ENCODE peak calls at places on chromosomes 13 and 19, in five cellular contexts. R is mesenchymal stem cell, H is IMR-90, A is H9, W is H1. Q is an unnamed sample.

GRCh38 chr13:110187501-110188161 is 119.3 kb downstream of the COL4A1 start:
- DNase-seq in R (peak), H (peak), A (no peak), W (no peak), Q (no peak)

GRCh38 chr13:31850041-31850440 is 110.7 kb downstream of the RXFP2 start:
- DNase-seq in R (no peak), H (no peak), A (no peak), W (no peak), Q (no peak)

GRCh38 chr13:102090532-102090931 is 311.3 kb downstream of the FGF14 start:
- DNase-seq in R (no peak), H (no peak), A (no peak), W (no peak), Q (no peak)

GRCh38 chr13:46961719-46962118 is 64.9 kb upstream of the HTR2A start:
- DNase-seq in R (peak), H (peak), A (no peak), W (no peak), Q (no peak)

GRCh38 chr13:106522898-106523525 is 12.4 kb downstream of the EFNB2 start:
- DNase-seq in R (no peak), H (no peak), A (no peak), W (no peak), Q (no peak)

GRCh38 chr13:23516706-23517105 is 53.5 kb upstream of the TNFRSF19 start:
- DNase-seq in R (no peak), H (peak), A (no peak), W (no peak), Q (no peak)

GRCh38 chr19:48728882-48729645 is 9.5 kb upstream of the MAMSTR start:
- DNase-seq in R (no peak), H (no peak), A (peak), W (no peak), Q (no peak)

GRCh38 chr13:105990256-105990958 is 545.1 kb downstream of the EFNB2 start:
- DNase-seq in R (peak), H (peak), A (no peak), W (no peak), Q (no peak)

GRCh38 chr19:48230555-48231129 is 25.1 kb downstream of the CARD8 start:
- DNase-seq in R (no peak), H (no peak), A (no peak), W (no peak), Q (no peak)

GRCh38 chr19:9456018-9456689 is 20.8 kb upstream of the ZNF266 start:
- DNase-seq in R (no peak), H (no peak), A (no peak), W (no peak), Q (no peak)

GRCh38 chr13:42970824-42971669 is 21.0 kb downstream of the EPSTI1 start:
- DNase-seq in R (peak), H (peak), A (peak), W (no peak), Q (peak)

GRCh38 chr13:107238262-107238661 is 670.3 kb upstream of the ARGLU1 start:
- DNase-seq in R (no peak), H (no peak), A (no peak), W (no peak), Q (no peak)

GRCh38 chr13:46321494-46322225 is 65.4 kb downstream of the RUBCNL start:
- DNase-seq in R (peak), H (peak), A (peak), W (peak), Q (peak)

GRCh38 chr19:38320969-38321339 is 1.3 kb downstream of the KCNK6 start:
- DNase-seq in R (no peak), H (no peak), A (no peak), W (no peak), Q (no peak)

GRCh38 chr19:44640518-44640917 is 3.2 kb upstream of the PVR start:
- DNase-seq in R (peak), H (peak), A (no peak), W (no peak), Q (no peak)

GRCh38 chr13:74288361-74288911 is 154.2 kb upstream of the KLF12 start:
- DNase-seq in R (no peak), H (no peak), A (peak), W (no peak), Q (peak)

GRCh38 chr13:34941835-34942731 is at the start of gene NBEA:
- DNase-seq in R (peak), H (peak), A (peak), W (peak), Q (peak)

GRCh38 chr19:5718032-5718578 is 1.8 kb downstream of the LONP1 start:
- DNase-seq in R (peak), H (peak), A (no peak), W (no peak), Q (no peak)

GRCh38 chr13:102405499-102406079 is 3.7 kb upstream of the FGF14 start:
- DNase-seq in R (peak), H (peak), A (peak), W (no peak), Q (peak)

GRCh38 chr13:35718084-35718483 is 241.6 kb upstream of the MAB21L1 start:
- DNase-seq in R (no peak), H (no peak), A (no peak), W (no peak), Q (no peak)

GRCh38 chr13:45332831-45333219 is 8.2 kb downstream of the TPT1 start:
- DNase-seq in R (peak), H (no peak), A (no peak), W (no peak), Q (no peak)

GRCh38 chr13:38848360-38848759 is 142.3 kb downstream of the STOML3 start:
- DNase-seq in R (no peak), H (no peak), A (no peak), W (no peak), Q (no peak)

GRCh38 chr13:99275093-99275469 is 16.9 kb upstream of the GPR18 start:
- DNase-seq in R (peak), H (peak), A (no peak), W (no peak), Q (no peak)

GRCh38 chr13:84096221-84096620 is 213.9 kb upstream of the SLITRK1 start:
- DNase-seq in R (no peak), H (peak), A (no peak), W (no peak), Q (no peak)

GRCh38 chr19:57212109-57212508 is 18.7 kb upstream of the AURKC start:
- DNase-seq in R (peak), H (peak), A (no peak), W (no peak), Q (no peak)

GRCh38 chr13:30224732-30225131 is 82.6 kb downstream of the KATNAL1 start:
- DNase-seq in R (peak), H (peak), A (no peak), W (no peak), Q (no peak)

GRCh38 chr13:25494708-25495411 is 123.1 kb downstream of the ATP8A2 start:
- DNase-seq in R (no peak), H (no peak), A (no peak), W (no peak), Q (no peak)

GRCh38 chr19:13181747-13182388 is 31.7 kb downstream of the IER2 start:
- DNase-seq in R (peak), H (peak), A (no peak), W (no peak), Q (no peak)

GRCh38 chr19:40433391-40434216 is 7.8 kb upstream of the SERTAD1 start:
- DNase-seq in R (peak), H (peak), A (peak), W (no peak), Q (peak)

GRCh38 chr13:96781141-96781540 is 213.1 kb downstream of the OXGR1 start:
- DNase-seq in R (no peak), H (no peak), A (no peak), W (no peak), Q (no peak)

GRCh38 chr19:58578430-58578925 is 5.3 kb upstream of the MZF1 start:
- DNase-seq in R (no peak), H (no peak), A (no peak), W (no peak), Q (no peak)

GRCh38 chr19:8334458-8335342 is 8.4 kb downstream of the KANK3 start:
- DNase-seq in R (peak), H (peak), A (peak), W (no peak), Q (peak)

GRCh38 chr13:40813662-40814454 is 24.4 kb downstream of the SLC25A15 start:
- DNase-seq in R (peak), H (peak), A (peak), W (no peak), Q (no peak)

GRCh38 chr13:44045179-44045562 is 165.5 kb downstream of the LACC1 start:
- DNase-seq in R (no peak), H (no peak), A (no peak), W (no peak), Q (no peak)

GRCh38 chr13:97932006-97932405 is 21.5 kb upstream of the IPO5 start:
- DNase-seq in R (no peak), H (no peak), A (no peak), W (no peak), Q (no peak)

GRCh38 chr19:50368649-50369570 is 3.5 kb upstream of the NAPSA start:
- DNase-seq in R (peak), H (peak), A (peak), W (no peak), Q (peak)
- H4K91ac ChIP-seq in R (peak), H (peak), A (no peak), W (peak), Q (no peak)

GRCh38 chr19:54470991-54471782 is 1.9 kb downstream of the CDC42EP5 start:
- DNase-seq in R (peak), H (no peak), A (peak), W (no peak), Q (no peak)

GRCh38 chr19:54475706-54476105 is 2.6 kb upstream of the CDC42EP5 start:
- DNase-seq in R (no peak), H (no peak), A (no peak), W (no peak), Q (no peak)

GRCh38 chr19:54470276-54470887 is 2.7 kb downstream of the CDC42EP5 start:
- DNase-seq in R (no peak), H (no peak), A (no peak), W (no peak), Q (no peak)

GRCh38 chr19:54473983-54474382 is 887 bp upstream of the CDC42EP5 start:
- DNase-seq in R (no peak), H (no peak), A (no peak), W (no peak), Q (no peak)

GRCh38 chr19:54473071-54473941 is at the start of gene CDC42EP5:
- DNase-seq in R (peak), H (peak), A (peak), W (no peak), Q (no peak)
- H2AK5ac ChIP-seq in R (no peak), H (peak), A (no peak), W (no peak), Q (peak)

GRCh38 chr19:11331502-11331901 is 8.0 kb downstream of the RAB3D start:
- DNase-seq in R (no peak), H (no peak), A (no peak), W (no peak), Q (no peak)
- H4K91ac ChIP-seq in R (no peak), H (no peak), A (no peak), W (no peak), Q (no peak)

GRCh38 chr19:46813570-46814358 is 25.4 kb upstream of the SLC1A5 start:
- DNase-seq in R (peak), H (peak), A (no peak), W (no peak), Q (no peak)
- H2AK5ac ChIP-seq in R (no peak), H (no peak), A (no peak), W (no peak), Q (no peak)

GRCh38 chr13:113297370-113297871 is 382 bp downstream of the LAMP1 start:
- DNase-seq in R (peak), H (no peak), A (peak), W (no peak), Q (no peak)
- H4K91ac ChIP-seq in R (peak), H (no peak), A (no peak), W (no peak), Q (no peak)

GRCh38 chr19:17129377-17129776 is 53.8 kb downstream of the MYO9B start:
- DNase-seq in R (no peak), H (no peak), A (no peak), W (no peak), Q (no peak)
- H2AK5ac ChIP-seq in R (no peak), H (no peak), A (no peak), W (peak), Q (no peak)

GRCh38 chr13:79966502-79966901 is 374.4 kb downstream of the SPRY2 start:
- DNase-seq in R (peak), H (no peak), A (peak), W (peak), Q (no peak)
- H4K91ac ChIP-seq in R (no peak), H (no peak), A (no peak), W (no peak), Q (no peak)